ENCODE peak calls at places on chromosomes 3 and 15, in eight cellular contexts. B, Y, T, C, E, Q, U and F are unnamed samples.

GRCh38 chr15:62430056-62430455 is 265.0 kb upstream of the C2CD4B start:
- DNase-seq in B (no peak), Y (no peak), T (no peak), C (no peak), E (no peak), Q (no peak), U (no peak), F (no peak)

GRCh38 chr15:91855684-91856553 is 2.4 kb downstream of the SLCO3A1 start:
- DNase-seq in B (no peak), Y (no peak), T (no peak), C (peak), E (no peak), Q (no peak), U (no peak), F (no peak)

GRCh38 chr15:27550635-27551034 is 548.5 kb downstream of the OCA2 start:
- DNase-seq in B (no peak), Y (no peak), T (no peak), C (no peak), E (no peak), Q (no peak), U (no peak), F (no peak)

GRCh38 chr3:27165348-27165747 is 203.8 kb downstream of the NEK10 start:
- DNase-seq in B (no peak), Y (no peak), T (peak), C (no peak), E (peak), Q (peak), U (no peak), F (peak)

GRCh38 chr3:141797167-141797773 is 34.1 kb downstream of the GRK7 start:
- DNase-seq in B (peak), Y (peak), T (peak), C (peak), E (peak), Q (no peak), U (no peak), F (no peak)

GRCh38 chr3:45670995-45671394 is 18.2 kb upstream of the SACM1L start:
- DNase-seq in B (no peak), Y (no peak), T (peak), C (no peak), E (peak), Q (no peak), U (no peak), F (no peak)

GRCh38 chr3:78912687-78913086 is 855.1 kb downstream of the ROBO1 start:
- DNase-seq in B (no peak), Y (no peak), T (no peak), C (no peak), E (no peak), Q (no peak), U (no peak), F (no peak)

GRCh38 chr15:72339777-72340177 is 19.8 kb upstream of the CELF6 start:
- DNase-seq in B (no peak), Y (no peak), T (peak), C (no peak), E (peak), Q (no peak), U (no peak), F (no peak)

GRCh38 chr3:195372220-195372619 is 70.6 kb downstream of the ACAP2 start:
- DNase-seq in B (no peak), Y (no peak), T (no peak), C (no peak), E (no peak), Q (no peak), U (no peak), F (no peak)

GRCh38 chr3:104132566-104132997 is 1234.1 kb upstream of the ALCAM start:
- DNase-seq in B (no peak), Y (no peak), T (no peak), C (no peak), E (no peak), Q (no peak), U (no peak), F (no peak)

GRCh38 chr3:81816473-81817260 is 55.2 kb upstream of the GBE1 start:
- DNase-seq in B (no peak), Y (peak), T (peak), C (no peak), E (peak), Q (peak), U (no peak), F (peak)

GRCh38 chr3:140468407-140468806 is 209.5 kb upstream of the TRIM42 start:
- DNase-seq in B (no peak), Y (no peak), T (no peak), C (no peak), E (no peak), Q (no peak), U (no peak), F (no peak)

GRCh38 chr3:80050826-80051601 is 283.2 kb upstream of the ROBO1 start:
- DNase-seq in B (no peak), Y (no peak), T (no peak), C (no peak), E (no peak), Q (no peak), U (no peak), F (no peak)

GRCh38 chr3:32460031-32460749 is 42.5 kb downstream of the CMTM6 start:
- DNase-seq in B (peak), Y (no peak), T (no peak), C (no peak), E (peak), Q (no peak), U (no peak), F (no peak)

GRCh38 chr3:179015551-179016020 is 56.0 kb downstream of the ZMAT3 start:
- DNase-seq in B (peak), Y (peak), T (peak), C (peak), E (peak), Q (peak), U (no peak), F (peak)

GRCh38 chr15:71705151-71705550 is 105.2 kb upstream of the NR2E3 start:
- DNase-seq in B (no peak), Y (no peak), T (peak), C (no peak), E (peak), Q (peak), U (no peak), F (no peak)

GRCh38 chr3:185820973-185821758 is 3.7 kb downstream of the IGF2BP2 start:
- DNase-seq in B (no peak), Y (no peak), T (peak), C (no peak), E (peak), Q (peak), U (no peak), F (peak)
- H3K4me3 ChIP-seq in B (no peak), Y (no peak), T (peak), C (peak), E (peak), Q (peak), U (no peak), F (peak)

DNA sequence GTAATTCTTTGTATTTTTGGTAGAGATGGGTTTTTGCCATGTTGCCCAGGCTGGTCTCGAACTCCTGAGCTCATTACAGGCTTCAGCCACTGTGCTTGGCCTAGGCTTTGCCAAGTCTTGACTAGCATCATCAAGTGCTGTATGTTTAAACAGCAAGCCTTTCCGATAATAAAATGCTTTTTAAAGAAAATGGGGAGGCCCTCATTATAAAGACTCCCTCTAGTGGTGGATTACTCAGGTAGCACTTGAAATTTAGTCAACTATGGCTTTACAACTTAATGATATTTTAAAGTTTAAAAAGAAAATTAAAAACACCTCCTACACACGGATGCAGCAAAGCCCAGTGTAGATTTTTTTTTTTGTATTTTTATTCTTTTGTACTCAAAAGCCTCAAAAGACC is 213.6 kb downstream of the GAP43 start:
- DNase-seq in B (no peak), Y (no peak), T (no peak), C (peak), E (peak), Q (no peak), U (no peak), F (no peak)
- TF ChIP-seq CTCF in B (peak), Y (peak), T (peak), C (peak), E (peak), Q (peak), U (peak), F (peak)

GRCh38 chr3:127457094-127457475 is 133.4 kb downstream of the TPRA1 start:
- DNase-seq in B (no peak), Y (peak), T (peak), C (peak), E (peak), Q (no peak), U (peak), F (no peak)
- H3K4me3 ChIP-seq in B (no peak), Y (no peak), T (peak), C (no peak), E (no peak), Q (no peak), U (peak), F (no peak)

DNA sequence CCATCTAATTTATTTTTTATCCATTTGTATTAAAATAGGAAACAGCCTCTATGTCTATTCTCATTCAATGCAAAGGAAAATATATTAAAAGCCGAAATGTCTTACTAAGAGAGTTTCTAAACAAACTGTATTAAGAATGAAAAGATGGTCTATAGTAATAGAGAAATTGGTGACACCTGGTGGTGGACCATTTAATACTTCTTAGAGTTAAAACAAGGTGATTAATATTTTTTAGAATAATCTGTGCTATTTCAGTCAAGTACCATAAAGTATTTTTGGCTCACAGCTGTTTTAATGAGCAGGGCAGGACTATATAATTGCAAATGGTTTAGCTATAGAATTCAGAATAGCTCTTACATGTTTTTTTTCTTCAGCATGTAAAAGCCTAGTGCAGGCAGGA is 55.7 kb downstream of the SYNPR start:
- DNase-seq in B (no peak), Y (no peak), T (no peak), C (peak), E (peak), Q (no peak), U (no peak), F (no peak)
- TF ChIP-seq CTCF in B (no peak), Y (no peak), T (no peak), C (peak), E (no peak), Q (no peak), U (no peak), F (no peak)

DNA sequence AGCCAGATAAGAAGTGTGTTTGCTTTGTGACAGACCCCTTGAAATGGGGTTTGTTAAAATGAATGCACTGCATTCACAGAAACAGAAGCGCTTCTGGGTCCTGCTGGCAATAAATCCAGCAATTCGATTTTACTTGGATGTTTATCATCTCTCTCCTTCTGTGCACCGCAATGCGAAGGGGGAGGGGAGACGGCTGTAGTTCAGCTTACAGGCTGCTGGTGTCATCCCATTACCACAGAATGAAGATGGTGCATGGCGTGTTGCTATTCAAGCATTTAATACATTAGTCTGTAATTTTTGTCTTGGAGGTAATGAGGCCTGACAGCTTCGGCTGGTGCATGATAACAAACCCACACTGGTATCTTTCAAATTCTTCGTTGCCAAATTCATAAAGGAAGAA is 418.1 kb downstream of the OTOL1 start:
- DNase-seq in B (no peak), Y (no peak), T (peak), C (peak), E (peak), Q (peak), U (peak), F (no peak)
- H3K4me3 ChIP-seq in B (no peak), Y (no peak), T (no peak), C (no peak), E (no peak), Q (no peak), U (no peak), F (no peak)

GRCh38 chr15:84937144-84937543 is 44.5 kb upstream of the PDE8A start:
- DNase-seq in B (no peak), Y (no peak), T (no peak), C (no peak), E (no peak), Q (no peak), U (no peak), F (no peak)

GRCh38 chr15:84940399-84940798 is 41.3 kb upstream of the PDE8A start:
- DNase-seq in B (no peak), Y (no peak), T (no peak), C (no peak), E (no peak), Q (no peak), U (no peak), F (no peak)

GRCh38 chr15:84938726-84939125 is 42.9 kb upstream of the PDE8A start:
- DNase-seq in B (no peak), Y (no peak), T (no peak), C (no peak), E (no peak), Q (no peak), U (no peak), F (no peak)

GRCh38 chr15:84929795-84930371 is 45.4 kb downstream of the SLC28A1 start:
- DNase-seq in B (no peak), Y (peak), T (no peak), C (peak), E (peak), Q (peak), U (no peak), F (peak)

GRCh38 chr15:84934942-84935729 is 46.5 kb upstream of the PDE8A start:
- DNase-seq in B (no peak), Y (no peak), T (no peak), C (peak), E (no peak), Q (no peak), U (no peak), F (no peak)
- TF ChIP-seq CTCF in B (no peak), Y (no peak), T (no peak), C (no peak), E (peak), Q (no peak), U (no peak), F (no peak)

GRCh38 chr15:52529940-52530339 is 1.3 kb upstream of the MYO5A start:
- DNase-seq in B (no peak), Y (no peak), T (no peak), C (no peak), E (no peak), Q (no peak), U (no peak), F (no peak)
- H3K4me3 ChIP-seq in B (peak), Y (no peak), T (peak), C (peak), E (no peak), Q (peak), U (peak), F (peak)

GRCh38 chr3:182682263-182683229 is 110.8 kb upstream of the ATP11B start:
- DNase-seq in B (peak), Y (no peak), T (peak), C (peak), E (peak), Q (no peak), U (peak), F (no peak)
- TF ChIP-seq CTCF in B (no peak), Y (no peak), T (no peak), C (peak), E (peak), Q (peak), U (peak), F (peak)

GRCh38 chr15:81292516-81293001 is 31.4 kb downstream of the STARD5 start:
- DNase-seq in B (no peak), Y (no peak), T (no peak), C (no peak), E (no peak), Q (no peak), U (no peak), F (no peak)
- H3K4me3 ChIP-seq in B (peak), Y (no peak), T (no peak), C (no peak), E (no peak), Q (no peak), U (no peak), F (no peak)

GRCh38 chr3:5092018-5092417 is 30.1 kb upstream of the ARL8B start:
- DNase-seq in B (no peak), Y (no peak), T (no peak), C (no peak), E (no peak), Q (no peak), U (no peak), F (no peak)

GRCh38 chr3:5096368-5096767 is 25.7 kb upstream of the ARL8B start:
- DNase-seq in B (no peak), Y (no peak), T (no peak), C (no peak), E (peak), Q (no peak), U (no peak), F (no peak)

GRCh38 chr3:5098346-5098745 is 23.7 kb upstream of the ARL8B start:
- DNase-seq in B (no peak), Y (no peak), T (no peak), C (no peak), E (no peak), Q (no peak), U (no peak), F (no peak)

GRCh38 chr3:5093786-5094185 is 28.3 kb upstream of the ARL8B start:
- DNase-seq in B (no peak), Y (no peak), T (no peak), C (no peak), E (no peak), Q (no peak), U (no peak), F (no peak)

DNA sequence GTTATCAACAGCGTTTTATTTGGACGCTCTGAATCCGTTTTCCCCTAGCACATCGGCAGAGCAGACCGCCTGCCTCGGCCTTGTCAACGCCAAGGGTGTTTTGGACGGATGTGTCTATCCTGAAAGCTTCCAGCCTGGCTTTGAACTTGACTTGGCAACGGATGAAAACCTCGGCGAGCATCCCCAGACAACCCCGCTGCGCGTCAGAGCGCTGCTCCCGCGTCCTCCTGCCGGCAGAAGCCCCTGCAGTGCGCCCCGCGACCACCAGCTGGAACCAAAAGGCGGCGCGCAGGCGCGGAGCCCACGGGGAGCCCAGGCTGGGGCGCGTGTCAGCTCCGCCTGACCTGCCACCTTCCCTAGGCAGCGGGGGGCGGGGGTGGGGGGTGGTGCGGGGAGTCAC is 26.2 kb upstream of the ARL8B start:
- DNase-seq in B (no peak), Y (no peak), T (no peak), C (peak), E (peak), Q (peak), U (no peak), F (no peak)
- TF ChIP-seq CTCF in B (no peak), Y (no peak), T (no peak), C (peak), E (no peak), Q (peak), U (no peak), F (peak)